ENCODE peak calls at places on chromosome 5, in nine cellular contexts. O is H1, A is endothelial cell of umbilical vein, G is HCT116, N is GM12878, W is WTC11, R is A549, V is K562, E is SK-N-SH. T is an unnamed sample.

GRCh38 chr5:73376618-73377170 is 71.9 kb downstream of the FOXD1 start:
- DNase-seq in O (no peak), A (no peak), G (no peak), N (no peak), W (no peak), R (no peak), V (no peak), E (no peak), T (no peak)

GRCh38 chr5:133830911-133831310 is 137.5 kb downstream of the C5orf15 start:
- DNase-seq in O (no peak), A (no peak), G (no peak), N (no peak), W (no peak), R (no peak), V (no peak), E (no peak), T (no peak)

GRCh38 chr5:164052536-164053090 is 547.2 kb downstream of the MAT2B start:
- DNase-seq in O (no peak), A (peak; percentile 2), G (no peak), N (no peak), W (no peak), R (no peak), V (no peak), E (no peak), T (no peak)

GRCh38 chr5:92849798-92850197 is 731.2 kb downstream of the NR2F1-AS1 start:
- DNase-seq in O (no peak), A (no peak), G (no peak), N (no peak), W (no peak), R (no peak), V (no peak), E (no peak), T (no peak)

GRCh38 chr5:72509401-72509800 is 2.2 kb upstream of the ZNF366 start:
- DNase-seq in O (no peak), A (no peak), G (no peak), N (no peak), W (no peak), R (no peak), V (no peak), E (no peak), T (no peak)

GRCh38 chr5:180333661-180334060 is 19.5 kb downstream of the GFPT2 start:
- DNase-seq in O (no peak), A (peak; percentile 26), G (peak; percentile 41), N (no peak), W (no peak), R (peak; percentile 85), V (no peak), E (no peak), T (no peak)

GRCh38 chr5:169183581-169183980 is 117.4 kb downstream of the SLIT3 start:
- DNase-seq in O (no peak), A (no peak), G (no peak), N (no peak), W (no peak), R (no peak), V (no peak), E (no peak), T (no peak)

GRCh38 chr5:33049845-33050244 is 338.7 kb downstream of the NPR3 start:
- DNase-seq in O (no peak), A (peak; percentile 62), G (peak; percentile 78), N (no peak), W (no peak), R (peak; percentile 60), V (no peak), E (peak; percentile 4), T (no peak)

GRCh38 chr5:55159763-55160492 is at the start of gene GPX8:
- DNase-seq in O (no peak), A (peak; percentile 89), G (peak; percentile 77), N (no peak), W (peak; percentile 21), R (peak; percentile 76), V (peak; percentile 17), E (peak; percentile 26), T (peak; percentile 56)

GRCh38 chr5:92941806-92942205 is 639.2 kb downstream of the NR2F1-AS1 start:
- DNase-seq in O (no peak), A (no peak), G (no peak), N (no peak), W (no peak), R (no peak), V (no peak), E (no peak), T (no peak)

GRCh38 chr5:56466136-56466816 is 233.1 kb upstream of the ANKRD55 start:
- DNase-seq in O (no peak), A (no peak), G (no peak), N (no peak), W (no peak), R (no peak), V (no peak), E (no peak), T (peak; percentile 42)

DNA sequence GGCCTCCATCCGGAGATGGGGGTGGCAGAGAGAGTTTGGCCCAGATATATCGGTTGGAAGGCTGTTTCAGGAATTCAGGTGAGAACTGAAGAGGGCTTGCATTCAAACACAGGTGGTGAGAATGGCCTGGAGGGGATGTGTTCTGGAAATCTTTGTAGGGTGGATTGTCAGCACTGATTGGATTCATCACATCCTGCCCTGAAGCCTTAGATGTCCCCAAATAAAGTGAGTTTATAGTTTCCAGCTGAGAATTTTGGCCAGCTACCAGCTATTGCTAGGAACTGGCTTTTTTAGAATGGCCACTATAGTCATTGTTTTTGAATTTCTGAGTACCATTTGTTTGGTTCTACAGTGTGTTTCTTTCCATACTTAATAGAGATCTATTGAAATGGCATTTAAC is 46.1 kb upstream of the ANKH start:
- DNase-seq in O (no peak), A (no peak), G (no peak), N (no peak), W (no peak), R (no peak), V (no peak), E (peak; percentile 44), T (no peak)
- TF ChIP-seq MAX in O (no peak), A (no peak), G (no peak), N (no peak), W (no peak), R (no peak), V (no peak), E (no peak), T (no peak)

GRCh38 chr5:54018438-54018837 is 291.9 kb downstream of the ARL15 start:
- DNase-seq in O (no peak), A (no peak), G (no peak), N (no peak), W (peak; percentile 16), R (no peak), V (no peak), E (no peak), T (no peak)

GRCh38 chr5:54024466-54024865 is 285.9 kb downstream of the ARL15 start:
- DNase-seq in O (no peak), A (no peak), G (no peak), N (no peak), W (no peak), R (no peak), V (no peak), E (no peak), T (no peak)

GRCh38 chr5:54017580-54017979 is 292.8 kb downstream of the ARL15 start:
- DNase-seq in O (no peak), A (no peak), G (no peak), N (no peak), W (no peak), R (no peak), V (no peak), E (no peak), T (no peak)

GRCh38 chr5:54022156-54022685 is 288.2 kb downstream of the ARL15 start:
- DNase-seq in O (no peak), A (no peak), G (no peak), N (no peak), W (no peak), R (no peak), V (no peak), E (no peak), T (peak; percentile 7)

DNA sequence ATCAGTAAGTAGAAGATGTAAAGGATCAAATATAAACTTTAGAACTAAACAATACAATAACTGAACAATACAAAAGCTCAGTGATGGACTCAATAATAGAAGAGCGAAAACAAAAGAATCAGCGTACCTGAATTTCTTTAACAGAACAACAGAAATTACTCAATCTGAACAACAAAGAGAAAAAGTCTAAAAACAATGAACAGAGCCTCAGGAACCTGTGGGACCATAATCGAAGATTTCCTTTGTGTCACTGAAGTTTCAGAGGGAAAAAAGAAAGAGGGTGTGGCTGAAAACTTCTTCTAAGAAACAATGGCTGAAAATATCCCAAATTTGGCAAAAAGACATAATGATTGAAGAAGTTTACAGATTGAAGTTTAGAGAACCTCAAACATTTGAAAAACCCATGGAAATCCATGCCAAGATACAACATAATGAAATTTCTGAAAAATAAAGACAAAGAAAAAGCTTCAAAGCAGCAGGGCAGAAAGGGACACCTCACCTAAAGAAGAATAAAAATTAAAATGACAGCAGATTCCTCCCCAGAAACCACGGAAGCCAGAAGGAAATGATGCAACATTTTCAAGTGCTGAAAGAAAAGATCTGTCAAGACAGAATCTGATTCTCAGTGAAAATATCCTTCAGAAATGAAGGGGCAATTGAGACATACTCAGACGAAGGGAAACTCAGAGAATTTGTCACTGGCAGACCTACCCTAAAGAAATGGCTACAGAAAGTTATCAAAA is 288.8 kb downstream of the ARL15 start:
- DNase-seq in O (no peak), A (peak; percentile 7), G (no peak), N (no peak), W (no peak), R (no peak), V (no peak), E (no peak), T (peak; percentile 66)
- TF ChIP-seq MAX in O (no peak), A (no peak), G (no peak), N (no peak), W (no peak), R (no peak), V (no peak), E (no peak), T (no peak)

GRCh38 chr5:143199161-143199560 is 204.3 kb downstream of the NR3C1 start:
- DNase-seq in O (no peak), A (no peak), G (no peak), N (no peak), W (no peak), R (no peak), V (no peak), E (no peak), T (no peak)

GRCh38 chr5:143198332-143198731 is 205.2 kb downstream of the NR3C1 start:
- DNase-seq in O (no peak), A (no peak), G (no peak), N (no peak), W (no peak), R (no peak), V (no peak), E (no peak), T (no peak)

GRCh38 chr5:143199843-143200242 is 203.6 kb downstream of the NR3C1 start:
- DNase-seq in O (no peak), A (no peak), G (no peak), N (no peak), W (no peak), R (no peak), V (no peak), E (no peak), T (no peak)

GRCh38 chr5:143201589-143201988 is 201.9 kb downstream of the NR3C1 start:
- DNase-seq in O (no peak), A (no peak), G (no peak), N (no peak), W (no peak), R (no peak), V (no peak), E (no peak), T (no peak)

GRCh38 chr5:143200781-143201398 is 202.6 kb downstream of the NR3C1 start:
- DNase-seq in O (no peak), A (no peak), G (no peak), N (no peak), W (no peak), R (no peak), V (peak; percentile 31), E (no peak), T (peak; percentile 30)
- TF ChIP-seq MAX in O (no peak), A (no peak), G (no peak), N (no peak), W (no peak), R (no peak), V (peak; percentile 34), E (peak; percentile 47), T (no peak)

GRCh38 chr5:79728396-79728795 is 38.8 kb downstream of the CMYA5 start:
- DNase-seq in O (no peak), A (no peak), G (no peak), N (no peak), W (no peak), R (no peak), V (no peak), E (no peak), T (no peak)
- TF ChIP-seq MAX in O (no peak), A (no peak), G (no peak), N (no peak), W (no peak), R (no peak), V (no peak), E (no peak), T (no peak)

T was measured in NB4.